ENCODE peak calls at places on chromosomes 16 and 17, in nine cellular contexts. A is keratinocyte, T is colonic mucosa, H is esophagus muscularis mucosa, B is uterus, D is upper lobe of left lung, W is IMR-90, Y is kidney, S is neural progenitor cell. L is an unnamed sample. For H3K4me1, the result is how much of the 10 kb centered on the place peaks cover.

GRCh38 chr17:21304091-21304490 is 19.6 kb downstream of the MAP2K3 start:
- DNase-seq in A (no peak), T (no peak), H (no peak), B (peak), D (peak), W (no peak), Y (peak), S (no peak), L (no peak)

GRCh38 chr17:45984368-45984767 is 14.7 kb upstream of the STH start:
- DNase-seq in A (no peak), T (no peak), H (no peak), B (no peak), D (no peak), W (no peak), Y (peak), S (no peak), L (no peak)

GRCh38 chr17:68296217-68297140 is 5.2 kb downstream of the ARSG start:
- DNase-seq in A (no peak), T (peak), H (no peak), B (no peak), D (peak), W (no peak), Y (no peak), S (no peak), L (no peak)

GRCh38 chr17:48577946-48578615 is at the start of gene HOXB4:
- DNase-seq in A (no peak), T (peak), H (peak), B (peak), D (peak), W (peak), Y (peak), S (peak), L (no peak)

GRCh38 chr16:65375651-65376050 is 253.8 kb upstream of the CDH11 start:
- DNase-seq in A (peak), T (no peak), H (no peak), B (no peak), D (no peak), W (peak), Y (no peak), S (no peak), L (no peak)

GRCh38 chr17:82534401-82534812 is 14.9 kb downstream of the FOXK2 start:
- DNase-seq in A (no peak), T (no peak), H (no peak), B (no peak), D (no peak), W (no peak), Y (no peak), S (no peak), L (no peak)

GRCh38 chr17:83199500-83200201 is 120.2 kb downstream of the METRNL start:
- DNase-seq in A (no peak), T (no peak), H (no peak), B (peak), D (peak), W (peak), Y (peak), S (no peak), L (no peak)

GRCh38 chr16:50326835-50327465 is 41.8 kb downstream of the BRD7 start:
- DNase-seq in A (no peak), T (no peak), H (no peak), B (no peak), D (no peak), W (peak), Y (no peak), S (peak), L (no peak)

GRCh38 chr16:65934443-65934842 is 432.0 kb upstream of the CDH5 start:
- DNase-seq in A (no peak), T (no peak), H (no peak), B (no peak), D (no peak), W (no peak), Y (no peak), S (no peak), L (peak)

GRCh38 chr16:28292731-28293588 is 635 bp downstream of the SBK1 start:
- DNase-seq in A (no peak), T (no peak), H (no peak), B (no peak), D (peak), W (no peak), Y (peak), S (peak), L (no peak)

GRCh38 chr16:57590654-57591085 is 37.8 kb upstream of the ADGRG1 start:
- DNase-seq in A (peak), T (no peak), H (no peak), B (peak), D (no peak), W (peak), Y (peak), S (no peak), L (no peak)

GRCh38 chr16:1103649-1104005 is 7.6 kb upstream of the C1QTNF8 start:
- DNase-seq in A (no peak), T (no peak), H (no peak), B (no peak), D (no peak), W (no peak), Y (no peak), S (no peak), L (no peak)

GRCh38 chr16:63938661-63939060 is 1183.2 kb downstream of the CDH11 start:
- DNase-seq in A (no peak), T (no peak), H (no peak), B (no peak), D (no peak), W (no peak), Y (no peak), S (no peak), L (no peak)

GRCh38 chr16:10889880-10890279 is 12.9 kb downstream of the CIITA start:
- DNase-seq in A (no peak), T (no peak), H (no peak), B (no peak), D (no peak), W (no peak), Y (no peak), S (no peak), L (no peak)

GRCh38 chr17:50604470-50604869 is 30.2 kb upstream of the ABCC3 start:
- DNase-seq in A (no peak), T (peak), H (no peak), B (peak), D (no peak), W (peak), Y (peak), S (no peak), L (no peak)

GRCh38 chr17:50274142-50274944 is at the start of gene TMEM92:
- DNase-seq in A (no peak), T (peak), H (no peak), B (peak), D (peak), W (no peak), Y (peak), S (peak), L (no peak)

GRCh38 chr17:48471807-48472484 is 41.9 kb upstream of the SKAP1 start:
- DNase-seq in A (peak), T (no peak), H (no peak), B (no peak), D (no peak), W (no peak), Y (no peak), S (peak), L (no peak)

GRCh38 chr17:4504188-4504587 is 5.5 kb downstream of the SPNS2 start:
- DNase-seq in A (no peak), T (no peak), H (no peak), B (no peak), D (no peak), W (no peak), Y (peak), S (no peak), L (no peak)

GRCh38 chr17:57894848-57895247 is 45.0 kb upstream of the MRPS23 start:
- DNase-seq in A (no peak), T (no peak), H (no peak), B (no peak), D (no peak), W (no peak), Y (no peak), S (no peak), L (no peak)
- H3K4me1 ChIP-seq in A (under half), T (under half), H (half or more), B (half or more), D (half or more), W (under half), Y (half or more), S (half or more), L (half or more)

DNA sequence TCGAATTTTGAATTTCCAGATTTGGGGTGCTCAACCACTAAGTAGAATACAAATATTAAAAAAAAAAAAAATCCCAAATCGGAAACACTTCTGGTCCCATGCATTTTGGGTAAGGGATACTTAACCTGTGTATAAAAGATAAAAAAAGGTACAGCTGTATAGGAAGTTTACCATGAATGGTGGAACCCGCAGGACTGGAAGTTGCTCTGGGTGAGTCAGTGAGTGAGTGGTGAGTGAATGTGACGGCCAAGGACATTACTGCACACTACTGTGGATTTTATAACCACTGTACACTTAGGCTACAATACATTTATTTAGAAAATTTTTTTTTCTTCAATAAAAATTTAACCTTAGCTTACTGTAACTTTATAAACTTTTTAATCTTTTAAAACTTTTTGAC is 71.3 kb upstream of the BCAR1 start:
- DNase-seq in A (no peak), T (no peak), H (no peak), B (no peak), D (no peak), W (peak), Y (no peak), S (no peak), L (no peak)
- H3K4me1 ChIP-seq in A (under half), T (under half), H (under half), B (under half), D (under half), W (under half), Y (under half), S (under half), L (under half)

GRCh38 chr17:76137351-76138233 is 3.5 kb downstream of the FOXJ1 start:
- DNase-seq in A (no peak), T (no peak), H (no peak), B (no peak), D (no peak), W (no peak), Y (no peak), S (peak), L (no peak)

GRCh38 chr17:76138234-76138895 is 2.7 kb downstream of the FOXJ1 start:
- DNase-seq in A (no peak), T (no peak), H (no peak), B (no peak), D (no peak), W (no peak), Y (peak), S (peak), L (no peak)

GRCh38 chr17:76135810-76136188 is 5.2 kb downstream of the FOXJ1 start:
- DNase-seq in A (no peak), T (no peak), H (no peak), B (no peak), D (no peak), W (no peak), Y (no peak), S (no peak), L (no peak)

GRCh38 chr17:76136276-76137025 is 4.6 kb downstream of the FOXJ1 start:
- DNase-seq in A (no peak), T (no peak), H (no peak), B (no peak), D (no peak), W (no peak), Y (no peak), S (peak), L (no peak)

GRCh38 chr17:76137026-76137350 is 4.1 kb downstream of the FOXJ1 start:
- DNase-seq in A (no peak), T (no peak), H (no peak), B (no peak), D (no peak), W (no peak), Y (no peak), S (no peak), L (no peak)
- H3K4me1 ChIP-seq in A (under half), T (under half), H (under half), B (under half), D (under half), W (under half), Y (under half), S (half or more), L (under half)

DNA sequence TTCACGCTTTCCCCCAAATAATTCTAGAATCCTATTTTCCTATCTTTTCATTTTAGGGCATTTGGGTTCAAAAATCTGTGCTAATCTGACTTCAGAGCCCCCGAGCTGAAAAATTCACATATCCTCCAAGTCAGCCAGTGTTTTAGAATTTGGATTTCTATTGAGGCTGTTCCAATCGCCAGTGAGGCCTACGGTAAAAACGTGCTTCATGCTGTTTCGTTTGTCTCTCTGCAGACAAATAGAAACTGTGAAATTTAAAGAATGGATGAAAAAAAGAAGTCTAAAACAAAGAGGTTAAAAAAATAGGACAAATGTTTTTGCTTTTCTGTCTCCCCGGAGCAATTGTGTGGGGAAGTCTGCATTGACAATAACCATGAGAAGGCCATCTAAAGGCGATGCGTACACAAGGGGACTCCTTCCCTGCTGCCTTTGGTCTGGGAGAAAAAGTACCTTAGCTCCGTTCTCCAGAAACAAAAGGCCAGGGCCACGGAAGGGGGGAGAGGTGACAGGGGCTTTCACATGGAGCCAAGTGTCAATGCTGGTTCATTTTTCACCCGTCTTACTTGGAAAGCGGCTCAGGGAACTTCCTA is 4.6 kb upstream of the ZFHX3 start:
- DNase-seq in A (no peak), T (no peak), H (no peak), B (no peak), D (no peak), W (no peak), Y (no peak), S (peak), L (no peak)
- H3K4me1 ChIP-seq in A (under half), T (under half), H (half or more), B (under half), D (under half), W (under half), Y (under half), S (half or more), L (half or more)

GRCh38 chr16:3641801-3642396 is 12.6 kb upstream of the DNASE1 start:
- DNase-seq in A (no peak), T (no peak), H (no peak), B (no peak), D (peak), W (no peak), Y (no peak), S (no peak), L (no peak)

GRCh38 chr16:3643095-3643730 is 11.3 kb upstream of the DNASE1 start:
- DNase-seq in A (no peak), T (no peak), H (no peak), B (no peak), D (peak), W (no peak), Y (no peak), S (no peak), L (peak)

GRCh38 chr16:3640632-3641501 is 13.6 kb upstream of the DNASE1 start:
- DNase-seq in A (no peak), T (no peak), H (no peak), B (no peak), D (no peak), W (no peak), Y (no peak), S (no peak), L (no peak)

GRCh38 chr16:3640207-3640606 is 14.3 kb upstream of the DNASE1 start:
- DNase-seq in A (no peak), T (no peak), H (no peak), B (no peak), D (no peak), W (no peak), Y (no peak), S (no peak), L (no peak)

GRCh38 chr16:3642397-3643094 is 11.9 kb upstream of the DNASE1 start:
- DNase-seq in A (peak), T (peak), H (no peak), B (no peak), D (peak), W (no peak), Y (no peak), S (no peak), L (no peak)
- H3K4me1 ChIP-seq in A (under half), T (under half), H (under half), B (under half), D (under half), W (under half), Y (under half), S (under half), L (under half)

DNA sequence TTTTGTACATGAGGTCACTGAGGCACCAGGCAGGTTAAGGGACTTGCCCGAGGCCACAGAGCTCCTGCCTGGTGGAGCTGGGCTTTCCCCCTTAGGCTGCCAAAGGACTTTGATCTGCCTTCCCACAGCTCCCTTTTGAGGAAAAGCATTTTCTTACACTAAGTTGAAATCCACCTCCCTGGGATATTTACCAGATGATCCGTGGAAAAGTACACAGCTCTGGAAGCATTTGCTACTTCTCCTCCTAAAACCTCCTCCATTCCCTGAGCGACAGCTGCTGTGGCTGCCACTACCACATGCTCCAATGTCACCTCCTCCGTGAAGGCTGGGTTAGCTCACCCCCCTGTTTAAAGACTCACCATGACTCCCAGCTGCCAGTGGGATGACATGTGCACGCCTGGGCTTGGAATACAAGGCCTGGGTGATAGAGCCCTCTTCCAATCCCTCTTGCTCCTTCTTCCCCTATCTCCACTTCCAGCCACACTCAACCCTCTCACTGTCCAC is 1.2 kb upstream of the MPRIP start:
- DNase-seq in A (no peak), T (peak), H (no peak), B (no peak), D (no peak), W (peak), Y (peak), S (no peak), L (no peak)
- H3K4me1 ChIP-seq in A (under half), T (under half), H (under half), B (under half), D (half or more), W (under half), Y (under half), S (under half), L (half or more)

GRCh38 chr16:53773881-53774280 is 69.9 kb downstream of the FTO start:
- DNase-seq in A (no peak), T (no peak), H (no peak), B (no peak), D (no peak), W (no peak), Y (no peak), S (no peak), L (no peak)
- H3K4me1 ChIP-seq in A (under half), T (under half), H (half or more), B (under half), D (half or more), W (under half), Y (under half), S (half or more), L (half or more)

DNA sequence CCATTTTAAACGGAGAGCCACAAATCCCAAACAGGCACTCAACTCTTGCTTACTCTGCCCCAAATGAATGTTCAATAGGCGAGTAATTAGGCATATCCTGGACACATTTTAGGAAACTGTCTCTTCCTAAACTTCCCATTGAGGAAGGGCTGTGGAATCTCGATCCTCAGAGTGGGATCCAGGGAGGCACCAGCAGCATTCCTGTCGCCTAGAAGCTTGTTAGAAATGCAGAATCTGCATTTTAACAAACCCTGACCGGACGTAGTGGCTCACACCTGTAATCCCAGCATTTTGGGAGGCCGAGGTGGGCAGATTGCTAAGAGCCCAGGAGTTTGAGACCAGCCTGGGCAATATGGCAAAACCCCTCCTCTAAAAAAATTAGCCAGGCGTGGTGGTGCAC is 95.6 kb downstream of the GAS7 start:
- DNase-seq in A (no peak), T (no peak), H (no peak), B (no peak), D (no peak), W (no peak), Y (peak), S (no peak), L (no peak)
- H3K4me1 ChIP-seq in A (under half), T (under half), H (under half), B (under half), D (under half), W (under half), Y (under half), S (under half), L (half or more)